ENCODE peak calls at places on chromosomes 3 and 15, in four cellular contexts. O is H1, V is K562, F is HepG2. J is an unnamed sample.

GRCh38 chr15:50943623-50944022 is 35.1 kb downstream of the AP4E1 start:
- DNase-seq in O (no peak), V (no peak), F (no peak), J (no peak)

GRCh38 chr15:73716417-73716816 is 32.2 kb downstream of the CD276 start:
- DNase-seq in O (no peak), V (no peak), F (no peak), J (no peak)

GRCh38 chr15:66483131-66483566 is 14.4 kb downstream of the SNAPC5 start:
- DNase-seq in O (no peak), V (no peak), F (no peak), J (no peak)

GRCh38 chr15:56948766-56949105 is 30.3 kb downstream of the TCF12 start:
- DNase-seq in O (no peak), V (no peak), F (no peak), J (no peak)

GRCh38 chr15:77083381-77084160 is 12.7 kb upstream of the TSPAN3 start:
- DNase-seq in O (peak), V (no peak), F (peak), J (peak)

GRCh38 chr15:67148196-67148701 is 82.8 kb downstream of the SMAD3 start:
- DNase-seq in O (no peak), V (no peak), F (peak), J (no peak)

GRCh38 chr3:3664916-3665315 is 134.3 kb upstream of the LRRN1 start:
- DNase-seq in O (no peak), V (no peak), F (no peak), J (no peak)

GRCh38 chr3:8246070-8246469 is 255.6 kb upstream of the LMCD1 start:
- DNase-seq in O (no peak), V (no peak), F (no peak), J (no peak)

GRCh38 chr3:16728762-16729745 is 123.8 kb upstream of the DAZL start:
- DNase-seq in O (no peak), V (no peak), F (no peak), J (no peak)

GRCh38 chr15:59283717-59284336 is 77.2 kb downstream of the LDHAL6B start:
- DNase-seq in O (peak), V (no peak), F (peak), J (peak)

GRCh38 chr15:48855501-48856440 is 22.2 kb upstream of the EID1 start:
- DNase-seq in O (no peak), V (peak), F (peak), J (peak)

GRCh38 chr3:45684327-45684892 is 4.8 kb upstream of the SACM1L start:
- DNase-seq in O (no peak), V (no peak), F (peak), J (no peak)

GRCh38 chr3:48215876-48216275 is 7.4 kb upstream of the CAMP start:
- DNase-seq in O (no peak), V (no peak), F (no peak), J (no peak)

GRCh38 chr3:171525437-171525836 is 65.2 kb upstream of the TNIK start:
- DNase-seq in O (no peak), V (no peak), F (no peak), J (no peak)

GRCh38 chr15:73002509-73002908 is 49.8 kb upstream of the NEO1 start:
- DNase-seq in O (no peak), V (no peak), F (no peak), J (no peak)

GRCh38 chr3:184426691-184427141 is 46.9 kb downstream of the CHRD start:
- DNase-seq in O (no peak), V (no peak), F (no peak), J (no peak)

GRCh38 chr15:85792872-85793621 is 1.7 kb downstream of the KLHL25 start:
- DNase-seq in O (no peak), V (no peak), F (no peak), J (no peak)

GRCh38 chr3:45864760-45865567 is 21.4 kb upstream of the CCR9 start:
- DNase-seq in O (no peak), V (no peak), F (no peak), J (no peak)

GRCh38 chr3:178808748-178809147 is 262.9 kb downstream of the ZMAT3 start:
- DNase-seq in O (no peak), V (no peak), F (no peak), J (no peak)

GRCh38 chr3:41464401-41464800 is 265.1 kb downstream of the CTNNB1 start:
- DNase-seq in O (no peak), V (no peak), F (no peak), J (no peak)

GRCh38 chr3:126528800-126529541 is 5.0 kb downstream of the CHST13 start:
- DNase-seq in O (no peak), V (no peak), F (peak), J (peak)

GRCh38 chr3:125119752-125120369 is 64.1 kb upstream of the HEG1 start:
- DNase-seq in O (no peak), V (no peak), F (no peak), J (no peak)

GRCh38 chr3:79203144-79203519 is 564.7 kb downstream of the ROBO1 start:
- DNase-seq in O (no peak), V (no peak), F (no peak), J (no peak)

GRCh38 chr3:195551381-195551978 is 8.4 kb upstream of the PPP1R2 start:
- DNase-seq in O (no peak), V (no peak), F (no peak), J (no peak)

GRCh38 chr15:81038975-81039607 is 38.4 kb downstream of the TLNRD1 start:
- DNase-seq in O (no peak), V (no peak), F (peak), J (no peak)

GRCh38 chr3:179348325-179349013 is 960 bp downstream of the MFN1 start:
- DNase-seq in O (no peak), V (no peak), F (peak), J (no peak)

GRCh38 chr3:143974181-143974876 is 2.7 kb downstream of the DIPK2A start:
- DNase-seq in O (no peak), V (no peak), F (no peak), J (no peak)

GRCh38 chr3:171648079-171648478 is 162.2 kb downstream of the PLD1 start:
- DNase-seq in O (no peak), V (no peak), F (no peak), J (no peak)

GRCh38 chr3:15667484-15667883 is 65.9 kb downstream of the BTD start:
- DNase-seq in O (no peak), V (no peak), F (no peak), J (no peak)

GRCh38 chr3:149367021-149367840 is 10.2 kb downstream of the TM4SF1 start:
- DNase-seq in O (no peak), V (no peak), F (peak), J (peak)

GRCh38 chr15:81160312-81161214 is 26.5 kb downstream of the CFAP161 start:
- DNase-seq in O (no peak), V (no peak), F (no peak), J (no peak)

GRCh38 chr3:155354658-155355057 is 61.2 kb upstream of the STRIT1 start:
- DNase-seq in O (no peak), V (no peak), F (peak), J (no peak)

GRCh38 chr3:155360281-155360680 is 66.8 kb upstream of the STRIT1 start:
- DNase-seq in O (no peak), V (no peak), F (no peak), J (no peak)

GRCh38 chr3:155352900-155353490 is 59.5 kb upstream of the STRIT1 start:
- DNase-seq in O (no peak), V (no peak), F (peak), J (peak)

DNA sequence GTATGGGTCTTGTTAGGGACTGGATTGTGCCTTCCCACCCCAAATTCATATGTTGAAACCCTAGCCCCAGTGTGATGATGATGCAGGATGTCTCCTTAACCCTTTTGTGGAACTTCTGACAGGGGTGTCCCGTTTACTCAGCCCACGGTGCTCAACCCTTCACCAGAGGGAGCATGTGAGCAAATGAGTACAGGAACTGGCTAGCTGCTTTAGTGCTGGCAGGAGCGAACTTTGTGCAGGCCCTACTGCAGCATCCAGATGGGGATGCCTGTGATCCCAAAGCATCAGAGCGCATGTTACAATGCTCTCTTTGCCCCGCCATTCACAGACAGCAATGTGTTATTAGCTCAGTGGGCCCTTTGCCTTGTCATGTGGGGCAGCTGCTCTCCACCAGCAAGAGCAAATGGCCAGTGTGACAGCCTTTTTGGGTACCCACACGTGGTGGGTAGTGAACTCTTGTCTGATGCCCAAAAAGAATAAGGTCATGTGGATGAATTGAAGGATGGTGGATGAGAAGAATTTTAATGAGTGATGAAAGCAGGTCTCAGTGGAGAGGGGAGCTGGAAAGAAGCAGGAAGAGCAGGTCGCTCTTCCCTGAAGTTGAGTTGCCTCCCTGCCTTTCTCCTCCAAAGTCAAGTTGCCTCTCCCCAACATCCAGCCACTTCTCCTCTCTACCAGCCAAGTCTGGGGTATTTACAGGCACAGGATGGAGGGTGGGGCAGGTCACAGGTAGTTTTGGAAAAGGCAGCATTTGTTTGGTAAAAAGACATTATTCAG is 63.3 kb upstream of the STRIT1 start:
- DNase-seq in O (no peak), V (no peak), F (peak), J (peak)
- TF ChIP-seq RNF2 in O (no peak), V (no peak), F (no peak), J (no peak)

DNA sequence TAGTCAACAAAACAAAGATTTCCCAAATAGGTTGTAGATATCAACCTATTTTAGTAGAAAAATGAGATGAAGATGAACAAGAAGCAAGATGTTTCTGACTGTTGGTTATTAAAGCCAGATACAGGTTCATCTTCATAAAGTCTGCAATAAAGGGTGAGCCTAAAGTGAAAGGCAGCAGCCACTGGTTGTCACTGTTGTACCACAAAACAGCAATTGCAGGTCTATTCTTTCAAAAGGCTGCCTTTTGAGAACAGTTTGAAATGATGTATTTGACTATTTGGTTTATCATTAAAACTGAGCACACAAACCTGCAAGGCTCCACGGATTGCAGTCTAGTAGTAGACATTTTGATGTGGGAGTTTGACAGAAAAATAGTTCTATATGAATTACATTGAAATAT is 543.4 kb downstream of the GBE1 start:
- DNase-seq in O (no peak), V (no peak), F (peak), J (peak)
- TF ChIP-seq USF2 in O (no peak), V (no peak), F (no peak), J (no peak)

DNA sequence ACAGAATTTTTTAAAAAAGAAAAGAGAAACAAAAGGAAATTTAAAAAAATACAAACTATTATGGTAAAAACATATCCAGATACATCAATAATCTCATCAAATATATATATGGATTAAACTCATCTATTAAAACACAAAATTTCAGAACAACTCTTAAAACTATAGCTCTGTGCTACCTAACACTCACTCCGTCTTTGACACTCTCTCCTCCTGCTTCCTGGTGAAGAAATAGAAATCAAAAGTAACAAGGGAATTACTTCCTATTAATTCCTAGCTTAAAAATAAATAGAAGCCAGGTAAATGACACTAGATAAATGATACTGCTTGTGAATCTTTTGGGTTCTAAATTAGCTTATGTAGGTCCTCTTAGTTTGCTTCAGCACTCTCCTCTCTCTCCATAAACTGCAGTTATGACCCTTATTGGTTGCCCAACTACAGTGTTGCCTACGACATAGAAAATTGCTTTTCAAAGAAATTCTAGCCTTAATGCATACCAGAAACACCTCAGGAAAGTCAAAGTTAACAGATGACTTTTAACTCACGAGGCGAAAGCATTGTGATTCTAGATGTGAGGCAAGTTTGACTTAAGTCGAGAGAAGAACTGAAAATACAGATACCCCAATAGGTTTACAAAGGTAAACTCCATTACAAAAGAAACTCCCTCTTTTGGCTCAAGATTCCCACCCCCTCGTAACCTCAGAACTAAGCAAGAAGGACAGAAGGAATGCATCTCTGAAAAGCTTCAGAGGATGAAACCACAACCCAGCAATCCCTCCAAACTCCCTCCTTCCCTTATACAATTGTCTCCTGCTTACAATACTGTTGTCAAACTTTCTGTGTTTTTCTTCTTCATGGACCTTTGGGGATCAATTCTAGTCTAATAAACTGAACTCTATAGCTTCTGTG is 394.7 kb downstream of the FGF12 start:
- DNase-seq in O (peak), V (no peak), F (no peak), J (no peak)
- TF ChIP-seq RNF2 in O (no peak), V (no peak), F (no peak), J (no peak)

DNA sequence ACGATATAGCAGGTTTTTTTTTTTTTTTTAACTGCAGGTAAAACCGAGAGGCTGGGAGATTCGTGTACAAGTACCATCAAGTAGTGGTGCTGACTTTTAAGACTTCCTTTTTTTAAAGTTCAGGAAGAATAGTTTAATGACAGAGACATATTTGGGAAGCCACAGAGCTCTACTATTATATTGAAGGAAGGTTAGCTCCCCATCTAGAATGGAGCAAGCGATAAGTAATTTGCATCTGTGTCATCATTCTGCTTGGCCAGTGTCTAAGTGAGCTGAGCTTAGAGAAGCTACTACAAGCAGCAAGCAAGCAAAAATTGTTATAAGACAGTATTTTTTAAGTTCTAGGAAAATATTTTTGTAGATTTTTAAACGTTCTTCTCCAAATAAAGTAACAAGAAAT is 203.2 kb downstream of the ATP8B4 start:
- DNase-seq in O (no peak), V (no peak), F (no peak), J (no peak)
- TF ChIP-seq USF2 in O (no peak), V (no peak), F (no peak), J (no peak)

J was measured in A549.